ENCODE peak calls at places on chromosomes 16 and 17, in five cellular contexts. One of them, this sample, is unnamed.

GRCh38 chr17:8326591-8327583 is 12.8 kb upstream of the ODF4 start:
- DNase-seq in AG09309: no peak
- DNase-seq in coronary artery: no peak
- DNase-seq in endothelial cell: peak
- DNase-seq in endothelial cell of umbilical vein: peak
- DNase-seq in this sample: no peak

GRCh38 chr17:4327638-4328037 is 38.8 kb downstream of the UBE2G1 start:
- DNase-seq in AG09309: peak
- DNase-seq in coronary artery: no peak
- DNase-seq in endothelial cell: no peak
- DNase-seq in endothelial cell of umbilical vein: no peak
- DNase-seq in this sample: peak

GRCh38 chr16:56332464-56333079 is 92.8 kb downstream of the AMFR start:
- DNase-seq in AG09309: peak
- DNase-seq in coronary artery: no peak
- DNase-seq in endothelial cell: peak
- DNase-seq in endothelial cell of umbilical vein: peak
- DNase-seq in this sample: peak

GRCh38 chr17:73096866-73097265 is 4.4 kb upstream of the SLC39A11 start:
- DNase-seq in AG09309: peak
- DNase-seq in coronary artery: no peak
- DNase-seq in endothelial cell: no peak
- DNase-seq in endothelial cell of umbilical vein: no peak
- DNase-seq in this sample: no peak

GRCh38 chr16:71933017-71933416 is 37.7 kb downstream of the IST1 start:
- DNase-seq in AG09309: no peak
- DNase-seq in coronary artery: no peak
- DNase-seq in endothelial cell: no peak
- DNase-seq in endothelial cell of umbilical vein: no peak
- DNase-seq in this sample: no peak

GRCh38 chr16:4505356-4506153 is 29.4 kb downstream of the HMOX2 start:
- DNase-seq in AG09309: no peak
- DNase-seq in coronary artery: no peak
- DNase-seq in endothelial cell: no peak
- DNase-seq in endothelial cell of umbilical vein: no peak
- DNase-seq in this sample: no peak

GRCh38 chr16:9092963-9093477 is 1.6 kb downstream of the HAPSTR1 start:
- DNase-seq in AG09309: no peak
- DNase-seq in coronary artery: no peak
- DNase-seq in endothelial cell: peak
- DNase-seq in endothelial cell of umbilical vein: peak
- DNase-seq in this sample: no peak

GRCh38 chr17:28524476-28525415 is 18.6 kb downstream of the FOXN1 start:
- DNase-seq in AG09309: peak
- DNase-seq in coronary artery: no peak
- DNase-seq in endothelial cell: no peak
- DNase-seq in endothelial cell of umbilical vein: no peak
- DNase-seq in this sample: peak

GRCh38 chr16:54511181-54511731 is 224.7 kb upstream of the IRX3 start:
- DNase-seq in AG09309: peak
- DNase-seq in coronary artery: no peak
- DNase-seq in endothelial cell: no peak
- DNase-seq in endothelial cell of umbilical vein: peak
- DNase-seq in this sample: no peak

GRCh38 chr17:41987642-41988041 is 21.0 kb downstream of the CNP start:
- DNase-seq in AG09309: no peak
- DNase-seq in coronary artery: no peak
- DNase-seq in endothelial cell: no peak
- DNase-seq in endothelial cell of umbilical vein: no peak
- DNase-seq in this sample: no peak

GRCh38 chr17:43126911-43127290 is 1.7 kb upstream of the BRCA1 start:
- DNase-seq in AG09309: no peak
- DNase-seq in coronary artery: no peak
- DNase-seq in endothelial cell: no peak
- DNase-seq in endothelial cell of umbilical vein: no peak
- DNase-seq in this sample: no peak

GRCh38 chr17:66228887-66229782 is at the start of gene APOH:
- DNase-seq in AG09309: no peak
- DNase-seq in coronary artery: no peak
- DNase-seq in endothelial cell: no peak
- DNase-seq in endothelial cell of umbilical vein: no peak
- DNase-seq in this sample: no peak

GRCh38 chr16:46961373-46962353 is 11.8 kb downstream of the DNAJA2 start:
- DNase-seq in AG09309: no peak
- DNase-seq in coronary artery: no peak
- DNase-seq in endothelial cell: no peak
- DNase-seq in endothelial cell of umbilical vein: no peak
- DNase-seq in this sample: no peak

GRCh38 chr16:54397190-54397835 is 110.7 kb upstream of the IRX3 start:
- DNase-seq in AG09309: peak
- DNase-seq in coronary artery: no peak
- DNase-seq in endothelial cell: no peak
- DNase-seq in endothelial cell of umbilical vein: no peak
- DNase-seq in this sample: no peak

GRCh38 chr16:4556112-4556511 is at the start of gene C16orf96:
- DNase-seq in AG09309: no peak
- DNase-seq in coronary artery: no peak
- DNase-seq in endothelial cell: no peak
- DNase-seq in endothelial cell of umbilical vein: no peak
- DNase-seq in this sample: no peak

DNA sequence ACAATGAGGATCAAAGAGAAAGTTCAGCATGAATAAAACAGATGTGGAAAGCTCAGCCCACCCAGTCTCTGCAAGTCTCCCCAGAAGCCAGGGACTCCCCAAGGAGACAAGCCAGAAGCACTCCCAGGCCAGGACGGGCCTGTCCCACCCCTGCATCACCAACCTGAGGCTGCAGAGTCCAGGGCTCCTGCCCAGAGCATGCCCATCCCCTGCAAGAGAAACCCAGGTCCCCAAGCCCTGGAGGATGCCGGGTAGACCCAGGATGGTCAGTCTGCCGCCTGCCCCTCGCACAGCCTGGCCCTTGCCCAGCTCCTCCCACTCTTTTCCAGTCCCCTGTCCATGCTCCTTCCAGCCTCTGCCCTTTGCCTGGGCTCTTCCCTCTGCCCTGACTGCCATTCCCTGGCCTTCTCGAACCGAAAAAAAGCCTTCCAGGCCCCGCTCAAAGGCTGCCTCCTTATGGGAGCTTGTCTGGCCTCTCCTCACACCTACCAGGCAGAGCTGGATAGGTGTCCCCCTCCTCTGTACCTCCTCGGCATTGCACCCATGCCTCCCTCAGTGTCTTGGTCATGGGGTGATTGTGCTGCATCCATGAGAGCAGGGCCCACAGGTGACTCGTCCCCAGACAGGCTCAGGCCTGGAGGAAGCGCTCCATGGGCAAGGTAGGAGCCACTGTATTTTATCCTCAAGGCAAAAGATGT is 44.8 kb downstream of the BEAN1 start:
- DNase-seq in AG09309: no peak
- DNase-seq in coronary artery: peak
- DNase-seq in endothelial cell: no peak
- DNase-seq in endothelial cell of umbilical vein: no peak
- DNase-seq in this sample: no peak
- TF ChIP-seq CTCF in AG09309: no peak
- TF ChIP-seq CTCF in coronary artery: no peak
- TF ChIP-seq CTCF in endothelial cell: no peak
- TF ChIP-seq CTCF in endothelial cell of umbilical vein: no peak
- TF ChIP-seq CTCF in this sample: no peak

DNA sequence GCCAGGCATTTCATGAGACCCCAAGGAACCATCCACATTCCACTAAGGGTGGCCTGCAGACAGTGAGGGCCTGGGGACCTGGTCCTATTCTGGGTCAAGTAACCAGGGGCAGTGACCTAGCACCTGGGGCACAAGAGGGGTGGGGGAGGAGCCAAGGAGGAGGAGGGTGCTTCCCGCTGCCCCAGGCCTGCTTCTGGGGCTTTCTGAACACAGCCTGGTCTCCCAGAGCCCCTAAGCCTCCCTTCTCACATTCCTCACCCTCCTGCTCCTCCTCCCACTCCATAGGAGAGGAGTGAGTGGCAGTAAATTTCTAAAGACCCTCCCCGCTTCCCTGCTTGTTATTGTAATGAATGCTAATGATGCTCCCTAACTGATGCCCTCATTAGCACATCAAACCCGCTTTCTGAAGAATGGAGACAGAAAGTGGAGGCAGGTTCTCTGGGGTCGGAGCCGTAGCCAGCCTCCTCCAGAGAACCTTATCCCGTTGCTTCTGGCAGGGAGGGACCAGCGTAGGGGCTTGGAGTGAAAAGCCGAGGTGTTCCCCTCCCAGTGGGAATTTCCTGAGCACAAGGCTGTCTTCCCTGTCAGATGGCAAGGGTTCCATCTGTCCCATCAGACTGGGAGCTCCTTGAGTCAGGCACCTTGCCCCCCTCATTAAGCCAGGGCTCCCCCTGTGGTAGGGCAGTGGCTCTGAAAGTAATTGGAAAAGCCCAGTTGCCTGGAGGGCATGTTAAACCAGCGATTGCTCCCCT is 3.7 kb upstream of the SRCIN1 start:
- DNase-seq in AG09309: no peak
- DNase-seq in coronary artery: no peak
- DNase-seq in endothelial cell: no peak
- DNase-seq in endothelial cell of umbilical vein: no peak
- DNase-seq in this sample: no peak
- TF ChIP-seq CTCF in AG09309: no peak
- TF ChIP-seq CTCF in coronary artery: no peak
- TF ChIP-seq CTCF in endothelial cell: no peak
- TF ChIP-seq CTCF in endothelial cell of umbilical vein: peak
- TF ChIP-seq CTCF in this sample: no peak

DNA sequence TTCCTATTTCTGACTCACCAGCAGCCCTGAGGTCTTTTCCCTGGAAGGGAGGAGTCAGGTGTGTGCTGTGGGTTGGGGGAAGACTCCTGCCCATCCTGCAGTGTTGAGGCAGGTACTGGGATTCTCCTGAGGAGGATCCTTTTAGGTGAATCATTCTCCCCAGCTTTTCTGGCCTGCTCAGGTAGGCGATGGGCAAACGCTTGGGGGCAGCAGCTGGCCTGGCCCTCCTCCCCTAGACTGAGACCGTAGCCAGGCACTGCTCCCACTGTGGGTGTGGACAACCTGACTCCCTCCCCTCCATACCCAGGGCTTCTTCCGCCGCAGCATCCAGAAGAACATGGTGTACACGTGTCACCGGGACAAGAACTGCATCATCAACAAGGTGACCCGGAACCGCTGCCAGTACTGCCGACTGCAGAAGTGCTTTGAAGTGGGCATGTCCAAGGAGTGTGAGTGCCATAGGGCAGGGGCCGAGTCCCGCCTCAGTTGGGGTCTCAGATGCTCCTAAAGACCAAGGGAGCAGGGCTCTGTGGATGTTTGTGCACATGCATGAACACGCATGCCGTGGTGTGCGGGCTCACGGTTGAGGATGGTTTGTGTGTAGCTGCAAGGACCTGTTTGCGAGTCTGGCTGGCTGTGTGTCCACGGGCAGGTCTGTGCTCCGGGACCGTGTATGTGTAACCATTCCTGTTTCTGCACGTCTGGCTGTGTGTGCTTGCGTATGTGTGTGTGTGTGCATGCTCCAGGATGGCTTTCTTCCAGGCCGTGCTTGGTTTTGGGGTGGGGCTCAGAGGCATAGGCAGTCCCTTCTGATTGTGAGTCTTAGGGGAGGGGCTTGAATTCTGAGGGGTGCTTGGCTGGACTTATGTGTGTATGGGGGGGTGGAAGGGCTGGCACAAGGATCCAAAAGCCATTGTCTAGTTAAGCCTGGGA is 14.8 kb downstream of the GJD3 start:
- DNase-seq in AG09309: no peak
- DNase-seq in coronary artery: no peak
- DNase-seq in endothelial cell: no peak
- DNase-seq in endothelial cell of umbilical vein: no peak
- DNase-seq in this sample: no peak
- TF ChIP-seq CTCF in AG09309: no peak
- TF ChIP-seq CTCF in coronary artery: no peak
- TF ChIP-seq CTCF in endothelial cell: no peak
- TF ChIP-seq CTCF in endothelial cell of umbilical vein: no peak
- TF ChIP-seq CTCF in this sample: no peak

DNA sequence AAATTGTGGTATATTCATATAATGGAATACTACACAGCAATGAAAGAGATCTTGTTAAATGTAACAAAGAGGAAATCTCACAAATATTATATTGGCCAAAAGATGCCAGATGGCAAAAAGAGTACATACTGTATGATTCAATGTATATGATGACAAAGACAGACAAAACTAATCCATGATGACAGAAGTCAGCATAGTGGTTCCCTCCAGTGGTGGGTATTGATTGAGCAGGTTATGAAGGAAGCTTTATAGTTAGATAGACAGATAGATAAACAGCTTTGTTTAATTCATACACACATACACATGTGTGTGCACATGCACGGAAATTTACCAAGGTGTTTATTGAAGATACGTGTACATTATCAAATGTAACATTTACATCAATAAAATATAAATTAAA is 74.4 kb upstream of the SMIM36 start:
- DNase-seq in AG09309: no peak
- DNase-seq in coronary artery: no peak
- DNase-seq in endothelial cell: no peak
- DNase-seq in endothelial cell of umbilical vein: no peak
- DNase-seq in this sample: no peak
- TF ChIP-seq CTCF in AG09309: no peak
- TF ChIP-seq CTCF in coronary artery: no peak
- TF ChIP-seq CTCF in endothelial cell: no peak
- TF ChIP-seq CTCF in endothelial cell of umbilical vein: no peak
- TF ChIP-seq CTCF in this sample: no peak

DNA sequence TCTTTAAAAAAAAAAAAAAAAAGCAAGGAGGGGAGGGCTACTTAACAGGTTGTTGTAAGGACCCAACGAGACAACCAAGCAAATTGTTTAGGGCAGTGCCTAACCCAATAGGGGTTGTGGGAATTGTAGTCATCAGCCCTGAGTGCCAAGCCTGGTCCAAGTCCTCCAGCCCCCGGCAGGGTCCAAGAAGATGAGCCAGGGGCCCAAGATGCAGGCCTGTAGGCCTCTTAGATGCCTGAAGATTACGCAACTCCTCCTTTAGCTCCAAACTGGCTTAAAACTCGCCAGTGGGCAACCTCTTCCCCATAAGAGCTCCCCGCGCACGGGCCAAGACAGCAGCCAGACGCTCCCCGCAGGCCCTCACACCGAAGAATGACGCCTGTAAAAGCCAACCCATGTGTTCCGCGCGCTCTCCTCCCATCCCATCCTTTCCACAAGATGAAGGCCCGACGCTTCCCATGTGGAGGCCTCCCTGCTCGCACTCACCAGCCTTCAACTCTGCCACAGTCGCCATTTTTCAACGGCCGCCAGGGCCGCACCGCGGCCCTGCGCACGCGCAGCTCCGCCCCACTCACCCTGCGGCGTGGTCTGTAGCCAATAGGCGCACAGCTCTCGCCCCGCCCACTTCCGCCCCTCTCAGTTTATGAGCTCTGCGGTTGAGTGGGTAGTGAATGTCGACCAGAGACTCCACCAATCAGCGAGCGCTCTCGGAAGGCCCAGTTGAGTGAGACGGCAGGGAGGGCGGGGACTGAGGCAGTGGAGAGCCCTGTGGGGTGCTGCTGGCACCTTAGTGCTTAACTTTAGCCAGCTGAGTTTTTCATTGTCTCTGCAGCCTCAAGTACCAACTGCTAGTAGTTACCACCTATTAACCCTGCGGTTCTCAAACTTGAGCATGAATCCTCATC is at the start of gene CEP20:
- DNase-seq in AG09309: peak
- DNase-seq in coronary artery: peak
- DNase-seq in endothelial cell: peak
- DNase-seq in endothelial cell of umbilical vein: peak
- DNase-seq in this sample: peak
- TF ChIP-seq CTCF in AG09309: peak
- TF ChIP-seq CTCF in coronary artery: no peak
- TF ChIP-seq CTCF in endothelial cell: no peak
- TF ChIP-seq CTCF in endothelial cell of umbilical vein: peak
- TF ChIP-seq CTCF in this sample: peak

GRCh38 chr17:39737761-39738567 is at the start of gene GRB7:
- DNase-seq in AG09309: no peak
- DNase-seq in coronary artery: no peak
- DNase-seq in endothelial cell: no peak
- DNase-seq in endothelial cell of umbilical vein: no peak
- DNase-seq in this sample: no peak
- TF ChIP-seq CTCF in AG09309: no peak
- TF ChIP-seq CTCF in coronary artery: no peak
- TF ChIP-seq CTCF in endothelial cell: no peak
- TF ChIP-seq CTCF in endothelial cell of umbilical vein: no peak
- TF ChIP-seq CTCF in this sample: no peak